ENCODE peak calls at places on chromosome 7, in nine cellular contexts. One of them, this sample, is unnamed.

GRCh38 chr7:1671876-1672451 is 1.9 kb downstream of the ELFN1 start:
- DNase-seq in transverse colon: no peak
- DNase-seq in heart right ventricle: no peak
- DNase-seq in mammary epithelial cell: no peak
- DNase-seq in sigmoid colon: peak; percentile 48
- DNase-seq in A673: no peak
- DNase-seq in CD8-positive, alpha-beta T cell: no peak
- DNase-seq in naive thymus-derived CD4-positive, alpha-beta T cell: no peak
- DNase-seq in IMR-90: no peak
- DNase-seq in this sample: no peak

GRCh38 chr7:205117-206010 is 13.0 kb downstream of the FAM20C start:
- DNase-seq in transverse colon: no peak
- DNase-seq in heart right ventricle: no peak
- DNase-seq in mammary epithelial cell: no peak
- DNase-seq in sigmoid colon: no peak
- DNase-seq in A673: peak; percentile 33
- DNase-seq in CD8-positive, alpha-beta T cell: no peak
- DNase-seq in naive thymus-derived CD4-positive, alpha-beta T cell: no peak
- DNase-seq in IMR-90: no peak
- DNase-seq in this sample: no peak

GRCh38 chr7:149209518-149210269 is 14.3 kb downstream of the ZNF282 start:
- DNase-seq in transverse colon: peak; percentile 45
- DNase-seq in heart right ventricle: no peak
- DNase-seq in mammary epithelial cell: peak; percentile 62
- DNase-seq in sigmoid colon: no peak
- DNase-seq in A673: peak; percentile 77
- DNase-seq in CD8-positive, alpha-beta T cell: peak; percentile 54
- DNase-seq in naive thymus-derived CD4-positive, alpha-beta T cell: peak; percentile 56
- DNase-seq in IMR-90: peak; percentile 55
- DNase-seq in this sample: no peak

GRCh38 chr7:155809332-155809946 is 2.8 kb downstream of the SHH start:
- DNase-seq in transverse colon: no peak
- DNase-seq in heart right ventricle: no peak
- DNase-seq in mammary epithelial cell: no peak
- DNase-seq in sigmoid colon: no peak
- DNase-seq in A673: no peak
- DNase-seq in CD8-positive, alpha-beta T cell: no peak
- DNase-seq in naive thymus-derived CD4-positive, alpha-beta T cell: no peak
- DNase-seq in IMR-90: no peak
- DNase-seq in this sample: no peak

GRCh38 chr7:28272461-28272877 is 91.9 kb upstream of the JAZF1 start:
- DNase-seq in transverse colon: peak; percentile 25
- DNase-seq in heart right ventricle: peak; percentile 42
- DNase-seq in mammary epithelial cell: no peak
- DNase-seq in sigmoid colon: peak; percentile 70
- DNase-seq in A673: peak; percentile 76
- DNase-seq in CD8-positive, alpha-beta T cell: no peak
- DNase-seq in naive thymus-derived CD4-positive, alpha-beta T cell: peak; percentile 18
- DNase-seq in IMR-90: peak; percentile 68
- DNase-seq in this sample: no peak

GRCh38 chr7:92723978-92724377 is 112.4 kb downstream of the CDK6 start:
- DNase-seq in transverse colon: no peak
- DNase-seq in heart right ventricle: peak; percentile 76
- DNase-seq in mammary epithelial cell: no peak
- DNase-seq in sigmoid colon: no peak
- DNase-seq in A673: peak; percentile 93
- DNase-seq in CD8-positive, alpha-beta T cell: no peak
- DNase-seq in naive thymus-derived CD4-positive, alpha-beta T cell: no peak
- DNase-seq in IMR-90: no peak
- DNase-seq in this sample: no peak

GRCh38 chr7:44194069-44194468 is 4.8 kb upstream of the GCK start:
- DNase-seq in transverse colon: no peak
- DNase-seq in heart right ventricle: no peak
- DNase-seq in mammary epithelial cell: peak; percentile 44
- DNase-seq in sigmoid colon: no peak
- DNase-seq in A673: peak; percentile 40
- DNase-seq in CD8-positive, alpha-beta T cell: no peak
- DNase-seq in naive thymus-derived CD4-positive, alpha-beta T cell: no peak
- DNase-seq in IMR-90: peak; percentile 33
- DNase-seq in this sample: peak; percentile 51

GRCh38 chr7:55576753-55577152 is 4.5 kb upstream of the VOPP1 start:
- DNase-seq in transverse colon: no peak
- DNase-seq in heart right ventricle: no peak
- DNase-seq in mammary epithelial cell: no peak
- DNase-seq in sigmoid colon: no peak
- DNase-seq in A673: no peak
- DNase-seq in CD8-positive, alpha-beta T cell: no peak
- DNase-seq in naive thymus-derived CD4-positive, alpha-beta T cell: no peak
- DNase-seq in IMR-90: no peak
- DNase-seq in this sample: no peak

GRCh38 chr7:113159746-113160339 is 41.5 kb upstream of the SMIM30 start:
- DNase-seq in transverse colon: no peak
- DNase-seq in heart right ventricle: no peak
- DNase-seq in mammary epithelial cell: peak; percentile 21
- DNase-seq in sigmoid colon: no peak
- DNase-seq in A673: peak; percentile 49
- DNase-seq in CD8-positive, alpha-beta T cell: no peak
- DNase-seq in naive thymus-derived CD4-positive, alpha-beta T cell: no peak
- DNase-seq in IMR-90: peak; percentile 45
- DNase-seq in this sample: no peak

GRCh38 chr7:101630591-101630990 is 1.5 kb upstream of the MYL10 start:
- DNase-seq in transverse colon: no peak
- DNase-seq in heart right ventricle: no peak
- DNase-seq in mammary epithelial cell: peak; percentile 89
- DNase-seq in sigmoid colon: no peak
- DNase-seq in A673: no peak
- DNase-seq in CD8-positive, alpha-beta T cell: no peak
- DNase-seq in naive thymus-derived CD4-positive, alpha-beta T cell: no peak
- DNase-seq in IMR-90: peak; percentile 18
- DNase-seq in this sample: no peak

GRCh38 chr7:139730746-139731612 is 46.8 kb downstream of the HIPK2 start:
- DNase-seq in transverse colon: peak; percentile 67
- DNase-seq in heart right ventricle: peak; percentile 81
- DNase-seq in mammary epithelial cell: no peak
- DNase-seq in sigmoid colon: no peak
- DNase-seq in A673: no peak
- DNase-seq in CD8-positive, alpha-beta T cell: no peak
- DNase-seq in naive thymus-derived CD4-positive, alpha-beta T cell: peak; percentile 52
- DNase-seq in IMR-90: peak; percentile 72
- DNase-seq in this sample: peak; percentile 86

GRCh38 chr7:130141161-130141857 is 63.9 kb downstream of the TMEM209 start:
- DNase-seq in transverse colon: peak; percentile 81
- DNase-seq in heart right ventricle: peak; percentile 71
- DNase-seq in mammary epithelial cell: no peak
- DNase-seq in sigmoid colon: peak; percentile 80
- DNase-seq in A673: peak; percentile 22
- DNase-seq in CD8-positive, alpha-beta T cell: peak; percentile 29
- DNase-seq in naive thymus-derived CD4-positive, alpha-beta T cell: peak; percentile 60
- DNase-seq in IMR-90: peak; percentile 73
- DNase-seq in this sample: no peak

GRCh38 chr7:149559711-149560110 is 62.1 kb upstream of the ZNF746 start:
- DNase-seq in transverse colon: no peak
- DNase-seq in heart right ventricle: no peak
- DNase-seq in mammary epithelial cell: peak; percentile 45
- DNase-seq in sigmoid colon: no peak
- DNase-seq in A673: no peak
- DNase-seq in CD8-positive, alpha-beta T cell: no peak
- DNase-seq in naive thymus-derived CD4-positive, alpha-beta T cell: no peak
- DNase-seq in IMR-90: peak; percentile 51
- DNase-seq in this sample: no peak

GRCh38 chr7:27814054-27814453 is 74.1 kb downstream of the TAX1BP1 start:
- DNase-seq in transverse colon: no peak
- DNase-seq in heart right ventricle: no peak
- DNase-seq in mammary epithelial cell: no peak
- DNase-seq in sigmoid colon: no peak
- DNase-seq in A673: no peak
- DNase-seq in CD8-positive, alpha-beta T cell: no peak
- DNase-seq in naive thymus-derived CD4-positive, alpha-beta T cell: no peak
- DNase-seq in IMR-90: peak; percentile 26
- DNase-seq in this sample: no peak

GRCh38 chr7:130632111-130632510 is 36.4 kb downstream of the COPG2 start:
- DNase-seq in transverse colon: no peak
- DNase-seq in heart right ventricle: no peak
- DNase-seq in mammary epithelial cell: peak; percentile 82
- DNase-seq in sigmoid colon: no peak
- DNase-seq in A673: no peak
- DNase-seq in CD8-positive, alpha-beta T cell: no peak
- DNase-seq in naive thymus-derived CD4-positive, alpha-beta T cell: no peak
- DNase-seq in IMR-90: peak; percentile 72
- DNase-seq in this sample: no peak

GRCh38 chr7:66013938-66014337 is 31.9 kb upstream of the GUSB start:
- DNase-seq in transverse colon: peak; percentile 32
- DNase-seq in heart right ventricle: peak; percentile 29
- DNase-seq in mammary epithelial cell: peak; percentile 26
- DNase-seq in sigmoid colon: no peak
- DNase-seq in A673: peak; percentile 36
- DNase-seq in CD8-positive, alpha-beta T cell: no peak
- DNase-seq in naive thymus-derived CD4-positive, alpha-beta T cell: no peak
- DNase-seq in IMR-90: peak; percentile 62
- DNase-seq in this sample: no peak

GRCh38 chr7:155090647-155091046 is 20.5 kb downstream of the HTR5A start:
- DNase-seq in transverse colon: no peak
- DNase-seq in heart right ventricle: no peak
- DNase-seq in mammary epithelial cell: peak; percentile 75
- DNase-seq in sigmoid colon: no peak
- DNase-seq in A673: no peak
- DNase-seq in CD8-positive, alpha-beta T cell: no peak
- DNase-seq in naive thymus-derived CD4-positive, alpha-beta T cell: no peak
- DNase-seq in IMR-90: no peak
- DNase-seq in this sample: peak; percentile 7

GRCh38 chr7:150997817-150998216 is 7.0 kb downstream of the NOS3 start:
- DNase-seq in transverse colon: no peak
- DNase-seq in heart right ventricle: no peak
- DNase-seq in mammary epithelial cell: no peak
- DNase-seq in sigmoid colon: no peak
- DNase-seq in A673: no peak
- DNase-seq in CD8-positive, alpha-beta T cell: no peak
- DNase-seq in naive thymus-derived CD4-positive, alpha-beta T cell: no peak
- DNase-seq in IMR-90: no peak
- DNase-seq in this sample: no peak

GRCh38 chr7:7639847-7640220 is 718 bp upstream of the UMAD1 start:
- DNase-seq in transverse colon: peak; percentile 37
- DNase-seq in heart right ventricle: no peak
- DNase-seq in mammary epithelial cell: no peak
- DNase-seq in sigmoid colon: no peak
- DNase-seq in A673: peak; percentile 40
- DNase-seq in CD8-positive, alpha-beta T cell: peak; percentile 26
- DNase-seq in naive thymus-derived CD4-positive, alpha-beta T cell: no peak
- DNase-seq in IMR-90: peak; percentile 2
- DNase-seq in this sample: peak; percentile 63

GRCh38 chr7:79453266-79453557 is 255 bp downstream of the MAGI2 start:
- DNase-seq in transverse colon: no peak
- DNase-seq in heart right ventricle: no peak
- DNase-seq in mammary epithelial cell: no peak
- DNase-seq in sigmoid colon: no peak
- DNase-seq in A673: no peak
- DNase-seq in CD8-positive, alpha-beta T cell: no peak
- DNase-seq in naive thymus-derived CD4-positive, alpha-beta T cell: no peak
- DNase-seq in IMR-90: no peak
- DNase-seq in this sample: no peak
- H3K4me3 ChIP-seq in transverse colon: peak overlapping the region; percentile 60
- H3K4me3 ChIP-seq in heart right ventricle: peak overlapping the region; percentile 76
- H3K4me3 ChIP-seq in mammary epithelial cell: peak overlapping the region; percentile 50
- H3K4me3 ChIP-seq in sigmoid colon: peak overlapping the region; percentile 84
- H3K4me3 ChIP-seq in A673: peak overlapping the region; percentile 39
- H3K4me3 ChIP-seq in CD8-positive, alpha-beta T cell: peak overlapping the region; percentile 63
- H3K4me3 ChIP-seq in naive thymus-derived CD4-positive, alpha-beta T cell: no peak overlapping the region
- H3K4me3 ChIP-seq in IMR-90: peak overlapping the region; percentile 54
- H3K4me3 ChIP-seq in this sample: peak overlapping the region; percentile 81

DNA sequence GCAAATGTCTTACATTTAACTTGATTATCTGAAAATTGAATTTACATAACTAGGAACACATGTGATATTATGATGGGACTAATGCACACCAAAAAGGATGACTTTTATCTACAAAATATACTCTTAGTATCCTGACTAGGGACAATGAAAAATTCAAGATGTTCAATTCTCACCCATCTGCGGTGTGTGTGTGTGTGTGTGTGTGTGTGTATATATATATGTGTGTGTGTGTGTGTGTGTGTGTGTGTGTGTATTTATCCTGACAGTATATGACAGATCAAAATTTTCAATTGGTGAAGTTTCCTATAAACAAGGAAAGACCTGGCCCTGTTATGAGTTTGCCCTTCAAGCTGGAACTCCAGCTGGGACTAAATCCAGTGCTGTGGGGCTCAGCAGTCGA is 40.3 kb upstream of the MET start:
- DNase-seq in transverse colon: no peak
- DNase-seq in heart right ventricle: no peak
- DNase-seq in mammary epithelial cell: no peak
- DNase-seq in sigmoid colon: no peak
- DNase-seq in A673: no peak
- DNase-seq in CD8-positive, alpha-beta T cell: no peak
- DNase-seq in naive thymus-derived CD4-positive, alpha-beta T cell: no peak
- DNase-seq in IMR-90: no peak
- DNase-seq in this sample: no peak
- H3K4me1 ChIP-seq in transverse colon: peaks cover 33% of the 10 kb centered on the region
- H3K4me1 ChIP-seq in heart right ventricle: peaks cover 7% of the 10 kb centered on the region
- H3K4me1 ChIP-seq in mammary epithelial cell: peaks cover 56% of the 10 kb centered on the region
- H3K4me1 ChIP-seq in sigmoid colon: no peaks in the 10 kb centered on the region
- H3K4me1 ChIP-seq in A673: peaks cover 7% of the 10 kb centered on the region
- H3K4me1 ChIP-seq in CD8-positive, alpha-beta T cell: no peaks in the 10 kb centered on the region
- H3K4me1 ChIP-seq in naive thymus-derived CD4-positive, alpha-beta T cell: no peaks in the 10 kb centered on the region
- H3K4me1 ChIP-seq in IMR-90: peaks cover 7% of the 10 kb centered on the region
- H3K4me1 ChIP-seq in this sample: peaks cover 8% of the 10 kb centered on the region

DNA sequence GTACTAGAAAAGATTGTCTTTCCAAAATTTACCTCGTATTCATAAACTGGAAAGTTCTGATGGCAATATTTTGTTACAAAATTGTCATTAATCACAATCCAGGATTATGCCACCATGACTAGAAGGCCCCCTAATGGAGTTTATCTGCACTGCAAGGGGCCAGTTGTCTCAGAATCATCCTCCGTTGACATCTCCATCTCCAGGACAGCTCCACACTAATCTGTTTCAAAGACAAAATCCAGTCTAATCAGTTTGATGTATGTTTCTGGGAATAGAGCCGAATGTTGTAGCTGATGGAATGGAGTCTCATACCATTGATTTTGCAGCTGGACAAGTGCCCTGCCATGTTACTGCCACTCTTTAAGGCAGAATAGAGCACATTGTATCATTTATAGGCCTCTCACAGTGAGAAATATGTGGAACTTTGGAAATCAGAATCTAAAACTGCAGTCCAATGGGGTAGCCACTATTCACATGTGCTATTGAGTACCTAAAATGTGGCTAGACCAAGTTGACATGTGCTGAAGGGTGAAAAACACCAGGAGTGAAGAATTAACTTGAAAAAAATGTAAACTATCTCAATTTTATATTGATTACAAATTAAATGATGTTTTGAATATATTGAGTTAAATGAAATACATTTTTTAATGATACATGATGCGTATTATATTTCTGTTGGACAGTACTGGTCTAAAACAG is 38.3 kb upstream of the TOMM7 start:
- DNase-seq in transverse colon: no peak
- DNase-seq in heart right ventricle: no peak
- DNase-seq in mammary epithelial cell: peak; percentile 22
- DNase-seq in sigmoid colon: no peak
- DNase-seq in A673: peak; percentile 52
- DNase-seq in CD8-positive, alpha-beta T cell: no peak
- DNase-seq in naive thymus-derived CD4-positive, alpha-beta T cell: no peak
- DNase-seq in IMR-90: no peak
- DNase-seq in this sample: no peak
- H3K27ac ChIP-seq in transverse colon: no peak overlapping the region
- H3K27ac ChIP-seq in heart right ventricle: no peak overlapping the region
- H3K27ac ChIP-seq in mammary epithelial cell: peak overlapping the region; percentile 99
- H3K27ac ChIP-seq in sigmoid colon: peak overlapping the region; percentile 74
- H3K27ac ChIP-seq in A673: no peak overlapping the region
- H3K27ac ChIP-seq in CD8-positive, alpha-beta T cell: no peak overlapping the region
- H3K27ac ChIP-seq in naive thymus-derived CD4-positive, alpha-beta T cell: no peak overlapping the region
- H3K27ac ChIP-seq in IMR-90: peak overlapping the region; percentile 10
- H3K27ac ChIP-seq in this sample: peak overlapping the region; percentile 84

GRCh38 chr7:99112097-99112496 is 31.8 kb downstream of the SMURF1 start:
- DNase-seq in transverse colon: no peak
- DNase-seq in heart right ventricle: no peak
- DNase-seq in mammary epithelial cell: no peak
- DNase-seq in sigmoid colon: no peak
- DNase-seq in A673: no peak
- DNase-seq in CD8-positive, alpha-beta T cell: no peak
- DNase-seq in naive thymus-derived CD4-positive, alpha-beta T cell: peak; percentile 12
- DNase-seq in IMR-90: no peak
- DNase-seq in this sample: no peak
- H3K4me3 ChIP-seq in transverse colon: no peak overlapping the region
- H3K4me3 ChIP-seq in heart right ventricle: no peak overlapping the region
- H3K4me3 ChIP-seq in mammary epithelial cell: no peak overlapping the region
- H3K4me3 ChIP-seq in sigmoid colon: no peak overlapping the region
- H3K4me3 ChIP-seq in A673: no peak overlapping the region
- H3K4me3 ChIP-seq in CD8-positive, alpha-beta T cell: no peak overlapping the region
- H3K4me3 ChIP-seq in naive thymus-derived CD4-positive, alpha-beta T cell: no peak overlapping the region
- H3K4me3 ChIP-seq in IMR-90: no peak overlapping the region
- H3K4me3 ChIP-seq in this sample: no peak overlapping the region

This sample was measured in ascending aorta.